ENCODE peak calls at places on chromosome 1, in four cellular contexts. Z, X, P and B are unnamed samples.

GRCh38 chr1:22471078-22471477 is 19.4 kb downstream of the ZBTB40 start:
- DNase-seq in X (no peak), Z (peak), P (no peak), B (no peak)

GRCh38 chr1:160291248-160292220 is 6.6 kb upstream of the PEX19 start:
- DNase-seq in Z (peak), X (peak), P (peak), B (no peak)

GRCh38 chr1:29696656-29697390 is 460.5 kb downstream of the PTPRU start:
- DNase-seq in P (no peak), X (no peak), Z (no peak), B (no peak)

GRCh38 chr1:148166558-148167492 is 14.7 kb upstream of the NBPF11 start:
- DNase-seq in Z (no peak), X (no peak), P (no peak), B (no peak)

GRCh38 chr1:160416369-160416768 is 16.0 kb downstream of the VANGL2 start:
- DNase-seq in P (no peak), X (no peak), Z (no peak), B (no peak)

GRCh38 chr1:41719128-41719527 is 199.6 kb downstream of the HIVEP3 start:
- DNase-seq in Z (no peak), P (no peak), X (no peak), B (no peak)

GRCh38 chr1:114173704-114174103 is 20.0 kb upstream of the SYT6 start:
- DNase-seq in X (no peak), P (no peak), Z (no peak), B (no peak)

GRCh38 chr1:208183977-208184901 is 59.9 kb downstream of the PLXNA2 start:
- DNase-seq in Z (peak), P (no peak), X (peak), B (no peak)

GRCh38 chr1:79040424-79041089 is 34.0 kb upstream of the ADGRL4 start:
- DNase-seq in P (no peak), X (no peak), Z (no peak), B (no peak)

GRCh38 chr1:20462397-20462796 is 23.6 kb downstream of the CAMK2N1 start:
- DNase-seq in X (no peak), P (no peak), Z (no peak), B (no peak)

DNA sequence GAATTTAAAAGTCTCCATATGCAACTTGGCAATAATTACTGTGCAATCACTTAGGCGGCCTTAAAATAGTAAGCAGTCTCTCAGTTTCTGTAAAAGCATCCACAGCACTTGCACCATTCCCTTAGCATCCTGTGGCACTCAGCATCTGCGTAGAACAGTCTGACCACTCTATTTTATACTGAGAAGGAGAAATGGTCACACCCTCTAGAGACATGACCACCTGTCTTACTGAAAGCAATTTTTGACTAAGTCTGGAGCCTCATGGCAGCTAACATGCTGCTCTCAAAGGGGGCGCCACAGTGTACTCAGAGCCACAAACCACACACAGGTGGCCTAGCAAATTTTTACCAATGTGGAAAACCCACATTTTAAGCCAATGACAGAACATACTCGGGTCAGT is 62.0 kb downstream of the KCNK1 start:
- DNase-seq in X (no peak), Z (no peak), P (no peak), B (no peak)
- TF ChIP-seq CTCF in X (no peak), Z (no peak), P (no peak), B (no peak)

GRCh38 chr1:243475966-243476365 is 220.1 kb downstream of the SDCCAG8 start:
- DNase-seq in X (no peak), P (peak), Z (no peak), B (no peak)
- TF ChIP-seq CTCF in X (no peak), P (peak), Z (no peak), B (no peak)

GRCh38 chr1:55702064-55702463 is 486.9 kb upstream of the USP24 start:
- DNase-seq in X (no peak), P (no peak), Z (no peak), B (no peak)

GRCh38 chr1:55698136-55698535 is 483.0 kb upstream of the USP24 start:
- DNase-seq in P (no peak), X (no peak), Z (no peak), B (no peak)

GRCh38 chr1:55703726-55704363 is 488.7 kb upstream of the USP24 start:
- DNase-seq in P (no peak), Z (no peak), X (no peak), B (no peak)

GRCh38 chr1:55699151-55699695 is 484.1 kb upstream of the USP24 start:
- DNase-seq in P (no peak), Z (no peak), X (no peak), B (no peak)

DNA sequence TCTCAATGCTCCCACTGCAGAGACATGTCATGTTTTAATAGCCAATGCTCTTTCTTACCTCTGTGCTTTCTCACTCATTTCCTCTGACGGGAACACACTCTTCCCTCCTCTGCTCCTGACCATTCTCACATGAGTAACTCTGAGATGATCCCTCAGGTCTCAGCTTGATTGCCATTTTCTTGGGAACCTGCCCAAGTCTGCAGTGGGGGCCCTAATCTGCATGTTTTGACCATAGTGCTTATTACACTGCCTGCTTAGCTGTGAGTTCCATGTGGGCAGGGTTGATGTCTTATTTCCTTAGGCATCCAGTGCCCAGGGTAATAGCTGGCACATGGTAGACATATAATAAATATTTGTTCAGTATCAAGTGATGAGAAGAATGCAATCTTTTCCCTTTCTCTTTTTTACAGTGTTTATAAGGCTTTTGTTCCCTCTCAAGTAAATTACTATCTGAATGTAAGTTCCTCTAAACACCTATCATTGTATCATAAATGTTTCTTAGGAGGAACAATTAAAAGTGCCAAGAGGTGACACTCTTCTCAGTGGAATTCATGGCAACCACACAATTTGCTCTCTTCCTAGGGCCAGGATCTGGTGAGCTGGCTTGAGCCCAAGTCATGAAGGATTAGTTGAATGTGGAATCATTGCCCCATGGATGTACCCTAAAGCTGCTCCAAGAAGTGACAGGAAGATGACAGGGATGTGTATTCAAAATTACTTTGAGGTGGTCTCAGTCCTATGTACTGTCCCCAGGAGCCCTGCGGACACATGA is 485.4 kb upstream of the USP24 start:
- DNase-seq in Z (no peak), P (no peak), X (no peak), B (no peak)
- TF ChIP-seq CTCF in Z (no peak), P (no peak), X (no peak), B (no peak)

DNA sequence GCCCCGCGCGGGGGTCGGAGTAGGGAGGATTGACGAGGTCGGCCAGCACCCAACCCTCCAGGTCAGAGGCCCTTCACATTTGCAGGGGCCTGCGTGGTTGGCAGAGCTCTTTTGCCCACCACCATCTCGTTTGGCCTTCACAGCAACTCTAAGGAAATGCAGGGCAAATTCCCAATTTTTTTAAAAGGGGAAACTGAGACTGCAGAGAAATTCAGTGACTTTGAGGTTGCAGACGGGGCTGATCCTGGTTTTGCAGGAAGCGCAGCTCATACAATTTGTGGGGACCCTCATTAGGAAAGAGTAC is 430 bp upstream of the ACBD3 start:
- DNase-seq in P (no peak), X (no peak), Z (no peak), B (no peak)
- TF ChIP-seq CTCF in P (no peak), X (peak), Z (no peak), B (no peak)

GRCh38 chr1:211323156-211324063 is 3.2 kb upstream of the TRAF5 start:
- DNase-seq in P (peak), X (peak), Z (no peak), B (no peak)
- TF ChIP-seq CTCF in P (peak), X (peak), Z (peak), B (no peak)

GRCh38 chr1:34292472-34292871 is 115.8 kb downstream of the C1orf94 start:
- DNase-seq in P (no peak), X (no peak), Z (no peak), B (no peak)
- TF ChIP-seq CTCF in P (no peak), X (no peak), Z (no peak), B (no peak)

GRCh38 chr1:177431123-177431522 is 260.4 kb downstream of the BRINP2 start:
- DNase-seq in Z (no peak), X (no peak), P (no peak), B (no peak)

GRCh38 chr1:177429234-177429633 is 258.5 kb downstream of the BRINP2 start:
- DNase-seq in Z (no peak), P (no peak), X (no peak), B (no peak)

DNA sequence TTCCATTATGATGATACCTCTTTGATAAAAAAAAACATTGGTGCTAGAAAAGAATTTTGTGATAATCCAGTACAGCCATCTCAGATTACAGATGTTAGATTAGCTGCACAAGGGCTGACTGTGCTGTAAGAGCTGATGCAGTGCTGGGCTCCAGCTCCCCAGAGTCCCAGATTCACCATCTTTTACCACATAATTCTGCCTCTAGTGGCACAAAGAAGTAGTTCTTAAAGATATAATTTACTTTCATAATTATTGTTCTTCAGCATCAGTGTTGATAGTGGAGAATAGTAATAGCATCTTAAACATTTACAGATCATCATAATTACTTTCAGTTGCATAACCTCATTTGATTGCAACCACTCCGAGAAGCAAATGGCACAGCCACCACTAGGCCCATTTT is 262.1 kb downstream of the BRINP2 start:
- DNase-seq in Z (no peak), X (no peak), P (no peak), B (no peak)
- TF ChIP-seq CTCF in Z (no peak), X (no peak), P (peak), B (no peak)

DNA sequence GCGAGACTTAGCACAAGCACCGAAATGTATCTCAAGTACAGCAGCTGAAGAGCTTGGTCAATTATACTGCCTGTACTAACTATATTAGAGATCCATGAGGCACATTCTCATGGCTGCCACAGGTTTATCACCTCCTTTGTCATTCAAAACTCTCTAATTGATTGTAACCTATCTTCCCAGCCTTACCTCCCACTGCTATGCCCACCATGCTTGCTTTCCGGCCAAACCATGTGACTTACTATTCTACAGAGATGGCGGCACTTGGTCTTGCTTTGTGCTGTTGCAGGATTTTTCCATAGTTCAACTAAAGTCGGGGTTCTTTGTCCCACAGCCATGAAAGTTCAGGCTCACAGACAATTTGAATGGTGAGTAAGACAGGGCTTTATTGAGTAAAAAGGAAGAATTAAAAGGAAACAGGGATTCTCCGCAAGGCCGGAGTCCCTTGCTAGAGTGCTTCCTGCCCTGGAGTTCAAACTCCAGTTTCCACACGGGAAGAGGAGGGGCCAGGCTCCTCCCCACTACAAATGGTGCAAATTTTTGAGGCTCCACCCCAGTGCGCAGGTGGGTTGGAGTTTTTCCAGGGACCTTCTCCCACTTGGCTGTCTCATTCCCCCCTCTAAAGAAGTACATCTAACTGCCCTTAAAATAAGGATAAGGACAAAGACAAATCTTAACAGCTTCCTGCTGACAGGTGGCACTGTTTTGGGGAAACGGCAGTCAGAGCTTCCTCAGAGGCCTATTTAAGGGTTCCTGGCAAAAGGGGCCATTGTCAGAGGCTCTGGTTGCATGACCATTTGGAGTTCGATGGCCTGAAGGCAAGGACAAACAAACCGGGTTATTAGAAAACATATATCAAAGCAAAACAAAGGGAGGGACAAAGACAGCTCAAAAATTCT is 28.7 kb downstream of the FMO2 start:
- DNase-seq in P (no peak), X (no peak), Z (no peak), B (no peak)
- TF ChIP-seq CTCF in P (no peak), X (no peak), Z (no peak), B (no peak)

GRCh38 chr1:99680258-99680657 is 34.3 kb downstream of the PALMD start:
- DNase-seq in X (no peak), P (no peak), Z (no peak), B (no peak)

GRCh38 chr1:99682291-99682751 is 36.4 kb downstream of the PALMD start:
- DNase-seq in X (no peak), Z (no peak), P (peak), B (no peak)

GRCh38 chr1:99685516-99686180 is 39.7 kb downstream of the PALMD start:
- DNase-seq in Z (peak), P (peak), X (peak), B (peak)

GRCh38 chr1:99677416-99677815 is 31.5 kb downstream of the PALMD start:
- DNase-seq in P (no peak), Z (no peak), X (no peak), B (no peak)

DNA sequence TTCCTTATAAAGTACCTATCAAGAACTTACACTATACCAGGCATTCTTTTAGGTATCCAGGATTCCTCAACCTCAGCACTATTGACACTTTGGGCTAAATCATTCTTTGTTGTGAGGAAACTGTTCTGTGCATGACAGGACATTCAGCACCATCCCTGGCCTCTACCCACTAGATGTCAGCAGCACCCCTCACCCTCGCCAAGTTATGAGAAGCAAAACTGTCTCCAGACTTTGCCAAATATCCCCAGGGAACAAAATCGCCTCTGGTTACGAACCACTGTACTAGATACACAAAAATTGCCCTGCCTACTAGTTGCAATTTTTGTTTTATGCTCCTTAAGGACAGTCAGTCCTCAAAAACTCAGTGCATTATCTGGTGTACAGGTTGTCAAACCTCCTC is 35.7 kb downstream of the PALMD start:
- DNase-seq in Z (no peak), P (no peak), X (no peak), B (no peak)
- TF ChIP-seq CTCF in Z (no peak), P (no peak), X (no peak), B (no peak)